ENCODE peak calls at places on chromosome 5, in nine cellular contexts. P is hippocampal formation, Z is hypothalamus, G is BE2C, O is GM13976, T is foreskin fibroblast, E is A172, N is H54, A is Right ventricle myocardium superior. I is an unnamed sample.

GRCh38 chr5:180332051-180332517 is 21.1 kb downstream of the GFPT2 start:
- DNase-seq in P (no peak), Z (no peak), G (no peak), O (no peak), T (no peak), E (peak), N (peak), A (peak), I (no peak)

GRCh38 chr5:150278046-150278760 is 11.4 kb downstream of the CAMK2A start:
- DNase-seq in P (no peak), Z (no peak), G (no peak), O (no peak), T (no peak), E (no peak), N (no peak), A (no peak), I (no peak)

GRCh38 chr5:33036128-33036527 is 325.0 kb downstream of the NPR3 start:
- DNase-seq in P (no peak), Z (no peak), G (no peak), O (no peak), T (no peak), E (no peak), N (no peak), A (no peak), I (no peak)

GRCh38 chr5:5905186-5905585 is 473.2 kb downstream of the MED10 start:
- DNase-seq in P (no peak), Z (no peak), G (no peak), O (no peak), T (no peak), E (no peak), N (no peak), A (no peak), I (no peak)

GRCh38 chr5:135356522-135357318 is 42.3 kb downstream of the MACROH2A1 start:
- DNase-seq in P (no peak), Z (no peak), G (peak), O (no peak), T (peak), E (no peak), N (no peak), A (peak), I (no peak)

GRCh38 chr5:132044207-132044606 is 16.2 kb upstream of the IL3 start:
- DNase-seq in P (peak), Z (no peak), G (no peak), O (no peak), T (no peak), E (no peak), N (no peak), A (no peak), I (no peak)

GRCh38 chr5:41636605-41637004 is 126.2 kb upstream of the PLCXD3 start:
- DNase-seq in P (no peak), Z (no peak), G (peak), O (no peak), T (no peak), E (peak), N (peak), A (no peak), I (peak)

GRCh38 chr5:164504141-164504772 is 998.8 kb downstream of the MAT2B start:
- DNase-seq in P (peak), Z (no peak), G (peak), O (peak), T (peak), E (peak), N (peak), A (no peak), I (peak)

GRCh38 chr5:50623666-50624065 is 42.8 kb upstream of the PARP8 start:
- DNase-seq in P (no peak), Z (no peak), G (no peak), O (no peak), T (no peak), E (no peak), N (no peak), A (no peak), I (no peak)

GRCh38 chr5:103621548-103621930 is 59.0 kb upstream of the NUDT12 start:
- DNase-seq in P (no peak), Z (no peak), G (no peak), O (no peak), T (no peak), E (no peak), N (no peak), A (no peak), I (no peak)

I was measured in HuH-7.5.